ENCODE peak calls at places on chromosomes 5 and 9, in seven cellular contexts. T is fibroblast of lung; J is CD4-positive, CD25-positive, alpha-beta regulatory T cell; O is GM23248; B is hepatocyte; A is breast epithelium; G is A549. L is an unnamed sample. For H3K9me3, the result is how much of the 10 kb centered on the place peaks cover.

GRCh38 chr5:180323929-180324632 is 29.1 kb downstream of the GFPT2 start:
- DNase-seq in T (peak), J (no peak), O (no peak), B (no peak), A (no peak), G (no peak), L (no peak)

GRCh38 chr5:91052977-91053732 is 330.0 kb downstream of the ARRDC3 start:
- DNase-seq in T (no peak), J (no peak), O (no peak), B (no peak), A (no peak), G (no peak), L (no peak)

GRCh38 chr5:36359267-36359666 is 57.6 kb upstream of the RANBP3L start:
- DNase-seq in T (peak), J (no peak), O (no peak), B (no peak), A (peak), G (no peak), L (no peak)

GRCh38 chr5:115810776-115811175 is 5.7 kb downstream of the CDO1 start:
- DNase-seq in T (peak), J (no peak), O (peak), B (no peak), A (no peak), G (no peak), L (no peak)

GRCh38 chr5:42423285-42424152 is at the start of gene GHR:
- DNase-seq in T (peak), J (no peak), O (peak), B (peak), A (peak), G (peak), L (peak)

GRCh38 chr5:107593009-107593408 is 77.7 kb downstream of the EFNA5 start:
- DNase-seq in T (no peak), J (no peak), O (no peak), B (no peak), A (no peak), G (no peak), L (no peak)

GRCh38 chr5:88518131-88519016 is 249.7 kb upstream of the TMEM161B start:
- DNase-seq in T (peak), J (no peak), O (no peak), B (no peak), A (no peak), G (no peak), L (no peak)

GRCh38 chr5:87394407-87394806 is 18.3 kb downstream of the CCNH start:
- DNase-seq in T (peak), J (no peak), O (peak), B (no peak), A (no peak), G (no peak), L (no peak)

GRCh38 chr9:88712484-88712883 is 177.5 kb downstream of the NXNL2 start:
- DNase-seq in T (no peak), J (no peak), O (no peak), B (no peak), A (no peak), G (no peak), L (no peak)

GRCh38 chr5:66958126-66958983 is 238.2 kb downstream of the CD180 start:
- DNase-seq in T (peak), J (no peak), O (peak), B (no peak), A (no peak), G (no peak), L (no peak)

GRCh38 chr5:96714951-96715451 is 52.8 kb downstream of the CAST start:
- DNase-seq in T (peak), J (peak), O (peak), B (peak), A (peak), G (peak), L (peak)

GRCh38 chr9:132509921-132510874 is 72.2 kb upstream of the BARHL1 start:
- DNase-seq in T (no peak), J (no peak), O (peak), B (no peak), A (no peak), G (no peak), L (no peak)

GRCh38 chr5:55392669-55393068 is 84.9 kb downstream of the MTREX start:
- DNase-seq in T (no peak), J (no peak), O (no peak), B (no peak), A (no peak), G (no peak), L (no peak)

GRCh38 chr5:66113160-66113559 is 30.9 kb upstream of the SREK1 start:
- DNase-seq in T (peak), J (no peak), O (peak), B (no peak), A (no peak), G (no peak), L (no peak)

GRCh38 chr5:179263391-179264052 is 81.7 kb downstream of the ADAMTS2 start:
- DNase-seq in T (no peak), J (no peak), O (no peak), B (no peak), A (no peak), G (no peak), L (no peak)

GRCh38 chr9:115423646-115424045 is 305.7 kb upstream of the TNC start:
- DNase-seq in T (no peak), J (no peak), O (no peak), B (no peak), A (no peak), G (no peak), L (no peak)
- H3K9me3 ChIP-seq in T (under half), J (under half), O (under half), B (under half), A (under half), G (under half), L (under half)

DNA sequence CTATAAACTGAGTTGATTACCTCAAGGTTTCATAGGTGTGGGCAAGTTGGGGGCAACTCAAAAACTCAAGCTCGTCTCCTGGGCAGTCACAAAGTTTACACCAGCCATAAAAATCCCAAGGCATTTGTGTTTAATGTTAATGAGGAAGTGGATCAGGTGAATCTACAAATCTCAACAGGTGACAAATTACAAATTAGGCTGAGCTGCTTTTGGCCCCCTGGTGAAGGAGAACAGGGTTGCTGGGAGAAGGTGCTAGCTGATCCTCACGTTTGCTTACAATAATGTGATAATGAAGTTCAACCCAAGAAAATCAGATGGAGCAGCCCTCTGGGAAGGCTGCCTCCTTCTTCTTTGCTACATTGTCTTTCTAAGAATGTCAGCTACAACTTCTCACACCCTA is 488.4 kb upstream of the DMAC1 start:
- DNase-seq in T (no peak), J (no peak), O (no peak), B (no peak), A (no peak), G (no peak), L (no peak)
- H3K9me3 ChIP-seq in T (under half), J (under half), O (under half), B (under half), A (under half), G (under half), L (under half)

GRCh38 chr5:157914389-157914788 is 55.4 kb upstream of the CLINT1 start:
- DNase-seq in T (no peak), J (no peak), O (no peak), B (peak), A (no peak), G (no peak), L (no peak)

GRCh38 chr5:157915638-157916037 is 56.7 kb upstream of the CLINT1 start:
- DNase-seq in T (peak), J (no peak), O (no peak), B (peak), A (peak), G (no peak), L (peak)

GRCh38 chr5:157913575-157913974 is 54.6 kb upstream of the CLINT1 start:
- DNase-seq in T (no peak), J (no peak), O (no peak), B (no peak), A (no peak), G (no peak), L (no peak)

GRCh38 chr5:157911568-157911967 is 52.6 kb upstream of the CLINT1 start:
- DNase-seq in T (no peak), J (no peak), O (no peak), B (no peak), A (no peak), G (no peak), L (no peak)

DNA sequence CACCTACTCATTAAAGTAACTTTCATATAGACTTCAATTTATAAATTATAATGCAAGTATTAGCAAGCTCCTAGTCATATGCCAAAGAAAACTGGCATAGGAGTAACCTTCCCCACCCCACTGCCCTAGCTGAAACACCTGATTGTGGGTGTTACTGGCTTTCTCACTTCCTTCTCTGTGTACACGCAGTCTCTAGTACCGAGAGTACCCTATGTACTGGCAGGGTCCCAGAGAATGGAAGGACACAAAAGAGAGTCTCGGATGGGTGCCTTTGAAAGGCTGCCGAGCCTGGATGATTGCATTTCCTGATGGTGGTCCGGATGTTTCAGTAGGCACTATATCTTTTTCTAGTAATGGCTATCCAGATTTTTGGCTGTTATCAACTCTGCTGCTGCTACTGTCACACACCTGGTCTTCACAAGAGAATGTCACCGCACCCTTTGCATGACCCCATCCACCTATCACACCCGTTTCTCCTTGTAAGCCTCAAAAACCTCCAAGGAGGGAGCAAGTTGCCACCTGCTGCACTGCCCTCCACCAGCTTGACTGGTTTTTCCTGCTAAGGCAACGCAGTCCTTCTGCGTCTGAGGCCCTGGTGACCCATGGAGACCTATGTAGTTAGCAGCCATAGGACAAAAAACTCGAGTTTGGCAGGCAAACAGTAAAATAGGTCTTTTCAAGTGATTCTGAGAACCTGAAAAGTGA is 53.8 kb upstream of the CLINT1 start:
- DNase-seq in T (no peak), J (no peak), O (no peak), B (peak), A (peak), G (no peak), L (no peak)
- H3K9me3 ChIP-seq in T (under half), J (under half), O (under half), B (under half), A (under half), G (under half), L (under half)

GRCh38 chr5:3022665-3023064 is 271.2 kb upstream of the IRX2 start:
- DNase-seq in T (no peak), J (no peak), O (no peak), B (no peak), A (no peak), G (no peak), L (no peak)

GRCh38 chr5:3023678-3024077 is 272.2 kb upstream of the IRX2 start:
- DNase-seq in T (no peak), J (no peak), O (no peak), B (no peak), A (no peak), G (no peak), L (no peak)

GRCh38 chr5:3024126-3024525 is 272.6 kb upstream of the IRX2 start:
- DNase-seq in T (no peak), J (no peak), O (no peak), B (no peak), A (no peak), G (no peak), L (no peak)

GRCh38 chr5:3019045-3019444 is 267.6 kb upstream of the IRX2 start:
- DNase-seq in T (no peak), J (no peak), O (no peak), B (no peak), A (no peak), G (no peak), L (no peak)

DNA sequence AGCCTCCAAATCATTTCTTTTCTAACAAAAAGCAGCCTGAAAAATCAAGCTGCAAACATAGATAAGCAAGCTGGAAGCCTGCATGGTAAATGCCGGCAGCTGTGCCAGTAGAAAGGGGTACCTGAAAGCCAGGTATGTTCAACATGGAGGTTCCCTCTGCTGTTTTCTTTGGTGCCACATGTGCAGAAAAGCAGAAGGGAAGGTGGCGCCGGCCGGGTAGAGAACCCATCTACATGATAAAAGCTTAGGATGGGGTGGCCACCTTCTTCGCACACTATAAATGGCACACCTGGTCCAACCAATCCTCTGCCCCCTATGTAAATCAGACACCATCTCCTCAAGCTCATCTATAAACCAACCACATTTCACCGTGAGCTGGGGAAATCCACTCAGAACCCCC is 268.9 kb upstream of the IRX2 start:
- DNase-seq in T (no peak), J (no peak), O (no peak), B (no peak), A (no peak), G (no peak), L (no peak)
- H3K9me3 ChIP-seq in T (under half), J (under half), O (under half), B (under half), A (under half), G (under half), L (under half)

DNA sequence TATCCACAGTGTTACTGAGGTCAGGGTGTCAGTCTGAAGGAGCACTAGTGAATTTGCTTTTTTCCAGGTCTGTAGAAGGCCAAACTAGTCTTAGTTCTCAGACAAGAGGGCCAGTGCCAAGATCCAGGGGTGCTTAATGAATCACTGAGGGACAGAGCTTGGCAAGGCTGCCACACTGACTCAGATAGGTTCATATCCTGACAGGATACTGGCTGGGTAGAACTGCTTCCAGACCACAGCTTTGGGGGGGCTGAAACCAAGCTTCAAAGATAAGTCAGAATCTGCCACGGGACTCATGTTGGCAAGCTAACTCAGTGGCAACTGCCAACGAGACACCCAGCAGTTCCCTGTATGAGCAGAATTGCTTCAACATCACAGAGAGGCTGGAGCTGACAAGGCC is 1125.4 kb downstream of the EFNA5 start:
- DNase-seq in T (peak), J (no peak), O (no peak), B (no peak), A (no peak), G (no peak), L (no peak)
- H3K9me3 ChIP-seq in T (under half), J (half or more), O (under half), B (under half), A (under half), G (under half), L (under half)

GRCh38 chr5:1075555-1075881 is 36.3 kb downstream of the SLC12A7 start:
- DNase-seq in T (no peak), J (no peak), O (no peak), B (no peak), A (no peak), G (no peak), L (no peak)

GRCh38 chr5:1075931-1076330 is 35.9 kb downstream of the SLC12A7 start:
- DNase-seq in T (no peak), J (no peak), O (no peak), B (no peak), A (no peak), G (no peak), L (no peak)

GRCh38 chr5:1076406-1076805 is 35.5 kb downstream of the SLC12A7 start:
- DNase-seq in T (no peak), J (no peak), O (no peak), B (no peak), A (no peak), G (no peak), L (no peak)

GRCh38 chr5:1074226-1074625 is 37.6 kb downstream of the SLC12A7 start:
- DNase-seq in T (no peak), J (no peak), O (no peak), B (no peak), A (no peak), G (no peak), L (no peak)

GRCh38 chr5:1074816-1075554 is 36.9 kb downstream of the SLC12A7 start:
- DNase-seq in T (no peak), J (no peak), O (no peak), B (no peak), A (no peak), G (no peak), L (no peak)
- H3K9me3 ChIP-seq in T (under half), J (under half), O (under half), B (under half), A (under half), G (under half), L (under half)